ENCODE peak calls at places on chromosome 19, in four cellular contexts. R is brain pericyte, Q is adrenal gland, U is T-helper 17 cell. G is an unnamed sample.

GRCh38 chr19:54160182-54160811 is 776 bp upstream of the LENG1 start:
- DNase-seq in Q (no peak), R (no peak), U (no peak), G (no peak)

GRCh38 chr19:35249848-35250711 is 1.3 kb downstream of the LSR start:
- DNase-seq in R (no peak), Q (no peak), U (no peak), G (no peak)

GRCh38 chr19:45451181-45451849 is 16.5 kb upstream of the FOSB start:
- DNase-seq in U (peak), R (no peak), Q (peak), G (no peak)

GRCh38 chr19:18644144-18645034 is 7.6 kb downstream of the KLHL26 start:
- DNase-seq in Q (no peak), R (no peak), U (no peak), G (peak)

GRCh38 chr19:13926715-13927114 is 11.5 kb downstream of the PODNL1 start:
- DNase-seq in R (no peak), U (no peak), Q (no peak), G (no peak)

GRCh38 chr19:33685541-33685940 is 63.8 kb downstream of the CHST8 start:
- DNase-seq in R (no peak), U (no peak), Q (no peak), G (no peak)

GRCh38 chr19:10230155-10230903 is 802 bp downstream of the S1PR2 start:
- DNase-seq in R (no peak), U (peak), Q (peak), G (peak)

GRCh38 chr19:4013886-4014540 is 6.5 kb downstream of the PIAS4 start:
- DNase-seq in U (no peak), Q (peak), R (no peak), G (no peak)

GRCh38 chr19:22784051-22784450 is at the start of gene ZNF99:
- DNase-seq in Q (peak), R (no peak), U (no peak), G (peak)

GRCh38 chr19:29587059-29587458 is 19.0 kb upstream of the POP4 start:
- DNase-seq in U (no peak), R (no peak), Q (no peak), G (no peak)

GRCh38 chr19:3145909-3146676 is 10.3 kb downstream of the GNA15 start:
- DNase-seq in Q (peak), U (no peak), R (no peak), G (peak)

GRCh38 chr19:9431475-9431874 is 3.9 kb downstream of the ZNF266 start:
- DNase-seq in U (peak), Q (peak), R (no peak), G (no peak)

GRCh38 chr19:8526345-8527062 is 12.5 kb upstream of the ZNF414 start:
- DNase-seq in Q (peak), R (peak), U (no peak), G (peak)

GRCh38 chr19:33725567-33725966 is 71.1 kb upstream of the KCTD15 start:
- DNase-seq in R (no peak), Q (no peak), U (no peak), G (no peak)

GRCh38 chr19:8517551-8518442 is 3.8 kb upstream of the ZNF414 start:
- DNase-seq in U (peak), R (no peak), Q (no peak), G (no peak)

GRCh38 chr19:17415107-17415506 is 4.7 kb upstream of the MVB12A start:
- DNase-seq in U (no peak), Q (no peak), R (no peak), G (no peak)

GRCh38 chr19:24098359-24098758 is 11.4 kb downstream of the ZNF254 start:
- DNase-seq in R (no peak), Q (no peak), U (no peak), G (no peak)

GRCh38 chr19:35055715-35056179 is 14.2 kb downstream of the HPN start:
- DNase-seq in U (no peak), Q (no peak), R (no peak), G (no peak)

GRCh38 chr19:39112338-39112890 is 13.2 kb upstream of the PAK4 start:
- DNase-seq in R (no peak), Q (peak), U (no peak), G (no peak)

G was measured in right cardiac atrium.